ENCODE peak calls at places on chromosomes 4 and X, in five cellular contexts. Q is GM23248, C is PC-3, R is neural progenitor cell, S is fibroblast of lung. P is an unnamed sample.

GRCh38 chrX:54358424-54359211 is 772 bp upstream of the WNK3 start:
- DNase-seq in S (peak; percentile 73), C (no peak), R (peak; percentile 96), Q (peak; percentile 35), P (peak; percentile 58)

GRCh38 chr4:118417325-118417724 is 64.5 kb upstream of the PRSS12 start:
- DNase-seq in S (peak; percentile 75), C (no peak), Q (peak; percentile 70), R (no peak), P (peak; percentile 83)

GRCh38 chrX:121851033-121851432 is 803.6 kb downstream of the GLUD2 start:
- DNase-seq in Q (peak; percentile 19), R (no peak), S (peak; percentile 52), C (peak; percentile 51), P (no peak)

GRCh38 chrX:130393451-130394074 is 8.1 kb upstream of the GPR119 start:
- DNase-seq in S (peak; percentile 27), C (peak; percentile 74), Q (peak; percentile 67), R (peak; percentile 65), P (peak; percentile 72)

GRCh38 chrX:85004255-85004654 is 578 bp downstream of the APOOL start:
- DNase-seq in S (peak; percentile 39), Q (peak; percentile 59), R (no peak), C (peak; percentile 52), P (no peak)

GRCh38 chrX:9465380-9466114 is 689 bp downstream of the TBL1X start:
- DNase-seq in S (peak; percentile 10), C (no peak), R (peak; percentile 40), Q (peak; percentile 41), P (peak; percentile 85)

GRCh38 chr4:187389420-187389819 is 606.2 kb upstream of the ZFP42 start:
- DNase-seq in S (no peak), C (no peak), R (no peak), Q (no peak), P (no peak)

GRCh38 chr4:25867781-25868180 is 5.0 kb upstream of the SEL1L3 start:
- DNase-seq in Q (no peak), R (no peak), S (no peak), C (no peak), P (no peak)

GRCh38 chr4:188858696-188859095 is 719.5 kb downstream of the TRIML1 start:
- DNase-seq in R (no peak), C (no peak), S (no peak), Q (no peak), P (no peak)

GRCh38 chr4:101277661-101278060 is 69.7 kb downstream of the PPP3CA start:
- DNase-seq in Q (peak; percentile 82), S (peak; percentile 86), R (no peak), C (peak; percentile 11), P (no peak)

GRCh38 chr4:143482753-143483362 is 30.6 kb upstream of the SMARCA5 start:
- DNase-seq in Q (peak; percentile 73), C (peak; percentile 74), S (peak; percentile 47), R (peak; percentile 20), P (peak; percentile 83)

GRCh38 chr4:1492636-1493539 is 86.6 kb upstream of the NKX1-1 start:
- DNase-seq in S (no peak), Q (no peak), R (no peak), C (no peak), P (peak; percentile 82)

GRCh38 chrX:19956923-19957322 is 33.9 kb downstream of the BCLAF3 start:
- DNase-seq in R (no peak), S (peak; percentile 59), C (no peak), Q (no peak), P (no peak)

GRCh38 chrX:123830309-123830708 is 29.5 kb upstream of the XIAP start:
- DNase-seq in S (peak; percentile 83), Q (no peak), C (no peak), R (no peak), P (peak; percentile 61)

GRCh38 chr4:19721587-19721986 is 530.1 kb upstream of the SLIT2 start:
- DNase-seq in R (no peak), C (no peak), S (no peak), Q (no peak), P (no peak)

GRCh38 chr4:109303141-109303499 is 662 bp upstream of the COL25A1 start:
- DNase-seq in R (no peak), C (no peak), S (peak; percentile 35), Q (peak; percentile 36), P (peak; percentile 64)

GRCh38 chr4:159856451-159856850 is 753.6 kb downstream of the RAPGEF2 start:
- DNase-seq in Q (no peak), S (peak; percentile 21), C (no peak), R (peak; percentile 28), P (no peak)

GRCh38 chrX:109862386-109862910 is 129.4 kb upstream of the ACSL4 start:
- DNase-seq in C (peak; percentile 55), Q (no peak), S (peak; percentile 30), R (no peak), P (no peak)

GRCh38 chr4:154164931-154165839 is 326.4 kb downstream of the DCHS2 start:
- DNase-seq in Q (peak; percentile 96), R (no peak), C (peak; percentile 66), S (peak; percentile 98), P (peak; percentile 21)

GRCh38 chr4:30720021-30720655 is at the start of gene PCDH7:
- DNase-seq in R (no peak), Q (peak; percentile 71), S (peak; percentile 83), C (peak; percentile 36), P (peak; percentile 91)

GRCh38 chrX:53269536-53270107 is 11.8 kb downstream of the IQSEC2 start:
- DNase-seq in R (no peak), Q (no peak), C (no peak), S (no peak), P (no peak)

GRCh38 chr4:168475745-168476144 is 4.5 kb downstream of the DDX60L start:
- DNase-seq in C (peak; percentile 34), S (peak; percentile 24), Q (peak; percentile 23), R (peak; percentile 38), P (no peak)

GRCh38 chr4:140222175-140222574 is 68.2 kb upstream of the MAML3 start:
- DNase-seq in C (peak; percentile 63), R (no peak), Q (peak; percentile 54), S (peak; percentile 52), P (no peak)

GRCh38 chr4:4666693-4667642 is 125.1 kb upstream of the STX18 start:
- DNase-seq in S (peak; percentile 65), Q (peak; percentile 62), R (peak; percentile 67), C (no peak), P (no peak)

GRCh38 chrX:126551725-126552312 is 795 bp downstream of the DCAF12L1 start:
- DNase-seq in Q (no peak), S (no peak), R (no peak), C (no peak), P (no peak)

GRCh38 chr4:6582889-6583504 is 8.0 kb downstream of the MAN2B2 start:
- DNase-seq in C (peak; percentile 35), S (peak; percentile 43), Q (peak; percentile 48), R (no peak), P (peak; percentile 95)

GRCh38 chr4:48032721-48033120 is 16.1 kb downstream of the NIPAL1 start:
- DNase-seq in R (no peak), C (no peak), Q (no peak), S (peak; percentile 6), P (no peak)

GRCh38 chr4:168794881-168795280 is 215.2 kb downstream of the CBR4 start:
- DNase-seq in Q (no peak), C (no peak), S (no peak), R (no peak), P (no peak)

GRCh38 chrX:44542567-44543325 is at the start of gene FUNDC1:
- DNase-seq in R (peak; percentile 95), C (peak; percentile 96), Q (peak; percentile 93), S (peak; percentile 90), P (peak; percentile 92)

GRCh38 chrX:73943900-73944581 is 359.9 kb upstream of the ZCCHC13 start:
- DNase-seq in S (peak; percentile 92), C (peak; percentile 89), Q (peak; percentile 93), R (peak; percentile 96), P (peak; percentile 97)

GRCh38 chr4:48017108-48017527 is 546 bp downstream of the NIPAL1 start:
- DNase-seq in C (peak; percentile 86), R (peak; percentile 61), Q (peak; percentile 89), S (peak; percentile 82), P (peak; percentile 94)

DNA sequence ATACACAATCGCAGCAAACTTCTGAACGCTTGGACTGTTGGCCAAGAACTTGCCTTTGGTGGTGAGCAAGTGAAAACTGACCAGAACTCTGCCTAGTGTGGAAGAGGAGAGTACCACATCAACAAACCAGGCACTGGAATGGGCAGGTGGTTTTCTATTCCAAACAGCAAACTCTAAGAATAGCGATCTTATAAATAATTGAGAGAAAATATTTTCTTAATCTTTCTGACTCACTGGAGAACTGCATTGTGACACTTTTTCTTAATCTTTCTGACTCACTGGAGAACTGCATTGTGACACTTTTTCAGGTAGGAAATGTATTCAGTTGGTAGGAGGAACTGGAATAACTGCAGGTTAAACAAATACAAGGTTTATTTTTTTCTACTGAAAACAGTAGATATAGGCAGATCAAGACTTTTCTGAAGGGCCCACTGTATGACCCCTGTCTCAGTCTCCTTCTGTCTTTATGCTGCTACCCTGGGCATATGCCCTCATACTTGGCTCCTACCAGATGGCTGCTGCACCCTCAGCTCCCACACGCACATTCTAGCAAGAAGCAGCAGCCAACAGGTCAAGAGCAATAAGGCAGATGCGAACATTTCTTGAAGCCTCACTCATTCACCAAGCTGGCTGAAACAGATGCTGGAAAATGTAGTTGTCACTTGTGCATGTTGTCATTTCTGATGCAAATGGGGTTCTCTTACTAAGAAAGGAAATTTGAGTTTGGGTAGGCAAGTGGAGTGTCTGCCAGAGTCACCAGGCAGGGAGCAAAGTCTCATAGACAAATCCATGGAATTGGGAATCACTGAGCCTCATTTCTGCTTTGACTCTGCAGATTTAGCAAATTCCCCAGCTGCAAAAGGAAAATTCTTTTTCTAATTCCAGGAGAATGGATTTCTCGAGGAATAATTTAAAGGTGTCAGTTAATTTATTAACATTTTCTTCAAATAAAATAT is 57.3 kb upstream of the SORBS2 start:
- DNase-seq in C (peak; percentile 33), Q (no peak), S (no peak), R (no peak), P (no peak)
- H3K27ac ChIP-seq in C (no peak overlapping the region), Q (no peak overlapping the region), S (no peak overlapping the region), R (no peak overlapping the region), P (no peak overlapping the region)

DNA sequence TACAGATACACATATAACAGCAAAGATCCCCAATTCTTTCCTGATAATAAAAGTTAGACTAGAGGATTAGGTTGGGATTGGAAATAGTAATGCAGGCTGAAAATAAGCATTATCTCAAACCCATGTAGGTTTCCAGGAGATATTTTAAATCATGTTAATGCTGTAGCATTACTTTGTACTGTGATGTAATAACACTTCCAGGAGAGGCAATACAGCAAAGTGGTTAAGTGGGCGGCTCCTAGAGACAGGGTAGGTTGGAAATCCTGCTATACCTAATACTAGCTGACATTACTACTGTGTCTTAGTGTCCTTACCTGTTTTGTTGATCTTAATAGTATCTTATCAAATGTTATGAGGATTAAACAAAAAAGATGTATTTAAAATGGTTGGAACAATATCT is 9.6 kb downstream of the PAICS start:
- DNase-seq in Q (no peak), C (no peak), R (no peak), S (no peak), P (no peak)
- H3K4me3 ChIP-seq in Q (no peak overlapping the region), C (no peak overlapping the region), R (no peak overlapping the region), S (no peak overlapping the region), P (no peak overlapping the region)

DNA sequence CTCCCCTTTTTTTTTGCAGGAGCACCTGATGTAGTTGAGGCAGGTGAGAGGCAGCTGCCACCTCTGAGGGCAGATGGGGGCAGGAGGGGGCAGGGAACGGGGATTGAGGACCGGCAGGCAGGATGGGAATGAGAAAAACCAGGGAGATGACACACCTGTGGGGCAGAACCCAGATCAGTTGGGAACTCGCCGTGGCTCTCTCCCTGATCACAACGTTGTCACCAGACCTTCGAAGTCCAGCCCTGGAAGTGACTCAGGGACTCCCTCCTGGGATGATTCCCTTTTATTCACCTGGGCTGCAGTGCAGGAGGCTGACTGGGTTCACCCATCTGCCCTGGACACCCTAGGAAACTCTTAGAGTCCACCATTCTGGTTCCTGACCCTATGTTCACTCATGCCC is 127.2 kb downstream of the MXRA5 start:
- DNase-seq in C (no peak), R (no peak), Q (no peak), S (no peak), P (no peak)
- H3K79me2 ChIP-seq in C (no peaks in the 10 kb centered on the region), R (no peaks in the 10 kb centered on the region), Q (no peaks in the 10 kb centered on the region), S (no peaks in the 10 kb centered on the region), P (no peaks in the 10 kb centered on the region)

GRCh38 chrX:37752941-37753340 is 26.9 kb upstream of the CYBB start:
- DNase-seq in Q (no peak), C (no peak), S (no peak), R (no peak), P (no peak)
- H3K27ac ChIP-seq in Q (no peak overlapping the region), C (no peak overlapping the region), S (no peak overlapping the region), R (no peak overlapping the region), P (no peak overlapping the region)